ENCODE peak calls at places on chromosomes 3 and 15, in eight cellular contexts. K, C, J, Q, L, V, U and M are unnamed samples.

GRCh38 chr15:48177383-48177874 is 666 bp downstream of the MYEF2 start:
- DNase-seq in K (no peak), C (peak; percentile 35), J (peak; percentile 15), Q (peak; percentile 68), L (no peak), V (no peak), U (no peak), M (no peak)

GRCh38 chr3:174859109-174859735 is at the start of gene NAALADL2:
- DNase-seq in K (no peak), C (no peak), J (no peak), Q (no peak), L (no peak), V (no peak), U (no peak), M (no peak)

GRCh38 chr15:22253676-22254408 is 173.5 kb downstream of the OR4M2 start:
- DNase-seq in K (peak; percentile 10), C (no peak), J (no peak), Q (no peak), L (no peak), V (no peak), U (no peak), M (no peak)

GRCh38 chr3:170180107-170180951 is 1.2 kb downstream of the PHC3 start:
- DNase-seq in K (peak; percentile 9), C (peak; percentile 43), J (no peak), Q (peak; percentile 19), L (no peak), V (no peak), U (no peak), M (no peak)

GRCh38 chr3:115293321-115293720 is 146.2 kb upstream of the ZBTB20 start:
- DNase-seq in K (no peak), C (no peak), J (no peak), Q (peak; percentile 11), L (no peak), V (no peak), U (no peak), M (no peak)

GRCh38 chr3:31187380-31187779 is 292.9 kb upstream of the GADL1 start:
- DNase-seq in K (no peak), C (no peak), J (no peak), Q (no peak), L (no peak), V (no peak), U (no peak), M (no peak)

GRCh38 chr3:155323063-155323666 is 29.7 kb upstream of the STRIT1 start:
- DNase-seq in K (no peak), C (peak; percentile 30), J (no peak), Q (peak; percentile 90), L (peak; percentile 49), V (peak; percentile 43), U (peak; percentile 16), M (no peak)

GRCh38 chr3:44186712-44187111 is 55.0 kb upstream of the TOPAZ1 start:
- DNase-seq in K (no peak), C (no peak), J (no peak), Q (no peak), L (no peak), V (no peak), U (no peak), M (no peak)

GRCh38 chr3:47323431-47324277 is 40.9 kb downstream of the KLHL18 start:
- DNase-seq in K (no peak), C (no peak), J (no peak), Q (peak; percentile 40), L (no peak), V (no peak), U (no peak), M (no peak)

GRCh38 chr15:74653426-74654082 is 37.9 kb downstream of the CLK3 start:
- DNase-seq in K (no peak), C (no peak), J (no peak), Q (peak; percentile 92), L (no peak), V (no peak), U (peak; percentile 71), M (no peak)

GRCh38 chr3:64073362-64073761 is 50.1 kb upstream of the PSMD6 start:
- DNase-seq in K (no peak), C (no peak), J (no peak), Q (peak; percentile 69), L (no peak), V (no peak), U (no peak), M (no peak)

GRCh38 chr15:39434751-39435238 is 146.1 kb upstream of the THBS1 start:
- DNase-seq in K (no peak), C (no peak), J (no peak), Q (no peak), L (no peak), V (no peak), U (no peak), M (no peak)

GRCh38 chr15:39579487-39580116 is 1.3 kb upstream of the THBS1 start:
- DNase-seq in K (no peak), C (no peak), J (peak; percentile 23), Q (peak; percentile 88), L (peak; percentile 95), V (peak; percentile 21), U (peak; percentile 20), M (no peak)

GRCh38 chr3:71492566-71492965 is 91.0 kb downstream of the FOXP1 start:
- DNase-seq in K (no peak), C (no peak), J (no peak), Q (no peak), L (no peak), V (no peak), U (no peak), M (no peak)

GRCh38 chr15:100768501-100768931 is 111.1 kb upstream of the ALDH1A3 start:
- DNase-seq in K (no peak), C (no peak), J (no peak), Q (no peak), L (no peak), V (no peak), U (no peak), M (no peak)

GRCh38 chr3:7957024-7957423 is 544.6 kb upstream of the LMCD1 start:
- DNase-seq in K (no peak), C (no peak), J (no peak), Q (no peak), L (no peak), V (no peak), U (no peak), M (no peak)

GRCh38 chr15:26070095-26070532 is 207.0 kb upstream of the ATP10A start:
- DNase-seq in K (no peak), C (no peak), J (no peak), Q (no peak), L (no peak), V (no peak), U (no peak), M (no peak)